ENCODE peak calls at places on chromosome 16, in six cellular contexts. E, M, V, L, K and S are unnamed samples.

GRCh38 chr16:69190046-69190588 is 3.2 kb downstream of the SNTB2 start:
- DNase-seq in E (no peak), M (no peak), V (no peak), L (no peak), K (no peak), S (no peak)

GRCh38 chr16:2689968-2690830 is 7.9 kb downstream of the KCTD5 start:
- DNase-seq in E (no peak), M (no peak), V (no peak), L (no peak), K (no peak), S (no peak)

GRCh38 chr16:87571868-87572244 is 30.5 kb upstream of the JPH3 start:
- DNase-seq in E (no peak), M (no peak), V (no peak), L (no peak), K (no peak), S (no peak)

GRCh38 chr16:2686912-2687507 is 4.7 kb downstream of the KCTD5 start:
- DNase-seq in E (no peak), M (peak), V (no peak), L (no peak), K (no peak), S (no peak)

GRCh38 chr16:50520451-50521245 is 27.5 kb upstream of the NKD1 start:
- DNase-seq in E (no peak), M (no peak), V (no peak), L (no peak), K (no peak), S (no peak)

GRCh38 chr16:57645691-57646387 is 17.4 kb downstream of the ADGRG1 start:
- DNase-seq in E (no peak), M (no peak), V (peak), L (no peak), K (no peak), S (peak)

GRCh38 chr16:15807603-15808009 is 49.2 kb downstream of the MYH11 start:
- DNase-seq in E (no peak), M (no peak), V (peak), L (no peak), K (no peak), S (no peak)

GRCh38 chr16:56029026-56029425 is 153.9 kb upstream of the CES5A start:
- DNase-seq in E (no peak), M (no peak), V (no peak), L (no peak), K (no peak), S (no peak)

GRCh38 chr16:83945587-83945986 is 7.5 kb upstream of the OSGIN1 start:
- DNase-seq in E (no peak), M (no peak), V (no peak), L (no peak), K (no peak), S (no peak)

GRCh38 chr16:64137976-64138375 is 983.9 kb downstream of the CDH11 start:
- DNase-seq in E (no peak), M (no peak), V (no peak), L (no peak), K (no peak), S (no peak)

GRCh38 chr16:1818873-1819525 is 7.6 kb downstream of the HAGH start:
- DNase-seq in E (no peak), M (no peak), V (no peak), L (no peak), K (no peak), S (no peak)

GRCh38 chr16:87229230-87230192 is 87.7 kb downstream of the C16orf95 start:
- DNase-seq in E (no peak), M (no peak), V (no peak), L (no peak), K (no peak), S (no peak)

GRCh38 chr16:82340531-82340930 is 170.5 kb upstream of the MPHOSPH6 start:
- DNase-seq in E (no peak), M (no peak), V (no peak), L (no peak), K (no peak), S (no peak)

GRCh38 chr16:82345318-82345717 is 175.3 kb upstream of the MPHOSPH6 start:
- DNase-seq in E (no peak), M (no peak), V (no peak), L (no peak), K (no peak), S (no peak)

GRCh38 chr16:82341146-82341669 is 171.2 kb upstream of the MPHOSPH6 start:
- DNase-seq in E (no peak), M (no peak), V (no peak), L (no peak), K (no peak), S (peak)

GRCh38 chr16:82344157-82344556 is 174.1 kb upstream of the MPHOSPH6 start:
- DNase-seq in E (no peak), M (peak), V (no peak), L (no peak), K (no peak), S (no peak)
- TF ChIP-seq CTCF in E (no peak), M (peak), V (no peak), L (no peak), K (no peak), S (no peak)

GRCh38 chr16:19748389-19749110 is 30.5 kb downstream of the IQCK start:
- DNase-seq in E (no peak), M (no peak), V (no peak), L (no peak), K (no peak), S (no peak)
- TF ChIP-seq POLR2A in E (no peak), M (no peak), V (no peak), L (no peak), K (no peak), S (no peak)

DNA sequence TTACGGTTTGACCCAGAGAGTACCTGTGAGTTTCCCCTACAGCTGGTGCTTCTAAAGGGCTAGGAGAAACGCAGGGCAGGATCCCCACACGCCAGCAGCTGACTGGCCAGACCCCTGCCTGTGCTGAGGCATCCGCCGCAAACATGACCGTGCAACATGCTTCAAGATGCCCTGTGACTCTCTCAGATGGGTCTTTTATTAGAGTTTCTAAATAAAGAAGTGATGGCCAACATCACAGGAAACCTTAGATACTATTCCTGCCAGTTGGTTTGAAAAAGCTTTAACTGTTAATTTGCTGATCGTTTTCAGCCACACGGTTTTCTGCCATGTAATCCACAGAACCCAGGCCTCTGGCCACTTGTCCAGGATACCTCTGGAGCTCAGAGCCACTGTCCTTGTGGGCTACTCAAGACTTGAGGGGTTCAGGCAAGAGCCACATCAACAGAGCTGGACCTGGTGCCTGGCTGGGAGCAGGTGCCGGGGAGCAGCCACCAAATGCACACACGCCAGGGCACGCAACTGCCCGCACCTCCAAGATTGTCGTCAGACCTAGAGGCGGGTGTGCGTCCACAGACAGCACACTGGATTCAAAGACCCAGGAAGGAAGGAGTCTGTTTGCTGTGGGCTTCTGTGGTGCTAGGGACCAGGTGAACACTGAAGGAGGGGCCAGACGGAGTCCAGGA is 118.4 kb downstream of the ZNF778 start:
- DNase-seq in E (no peak), M (no peak), V (no peak), L (no peak), K (no peak), S (no peak)
- H3K4me3 ChIP-seq in E (no peak), M (no peak), V (no peak), L (no peak), K (no peak), S (no peak)

GRCh38 chr16:21101631-21102420 is 48.8 kb downstream of the DNAH3 start:
- DNase-seq in E (no peak), M (no peak), V (peak), L (peak), K (no peak), S (peak)
- TF ChIP-seq CTCF in E (peak), M (no peak), V (peak), L (peak), K (peak), S (no peak)

GRCh38 chr16:67833418-67834241 is 8.5 kb upstream of the THAP11 start:
- DNase-seq in E (peak), M (peak), V (peak), L (peak), K (peak), S (peak)
- TF ChIP-seq POLR2A in E (peak), M (peak), V (peak), L (peak), K (peak), S (no peak)

GRCh38 chr16:54033747-54034146 is 252.8 kb downstream of the IRX3 start:
- DNase-seq in E (no peak), M (no peak), V (no peak), L (no peak), K (no peak), S (no peak)

GRCh38 chr16:54031107-54031760 is 255.4 kb downstream of the IRX3 start:
- DNase-seq in E (no peak), M (no peak), V (no peak), L (no peak), K (no peak), S (no peak)

GRCh38 chr16:54028013-54028412 is 258.6 kb downstream of the IRX3 start:
- DNase-seq in E (no peak), M (no peak), V (no peak), L (no peak), K (no peak), S (no peak)

GRCh38 chr16:54027126-54027922 is 259.3 kb downstream of the IRX3 start:
- DNase-seq in E (no peak), M (no peak), V (peak), L (peak), K (no peak), S (no peak)

GRCh38 chr16:54030451-54030850 is 256.1 kb downstream of the IRX3 start:
- DNase-seq in E (no peak), M (no peak), V (no peak), L (no peak), K (no peak), S (no peak)
- H3K4me3 ChIP-seq in E (no peak), M (no peak), V (no peak), L (no peak), K (no peak), S (no peak)

GRCh38 chr16:73527191-73527590 is 479.3 kb upstream of the ZFHX3 start:
- DNase-seq in E (no peak), M (no peak), V (peak), L (peak), K (no peak), S (no peak)
- TF ChIP-seq CTCF in E (no peak), M (no peak), V (no peak), L (no peak), K (no peak), S (no peak)

DNA sequence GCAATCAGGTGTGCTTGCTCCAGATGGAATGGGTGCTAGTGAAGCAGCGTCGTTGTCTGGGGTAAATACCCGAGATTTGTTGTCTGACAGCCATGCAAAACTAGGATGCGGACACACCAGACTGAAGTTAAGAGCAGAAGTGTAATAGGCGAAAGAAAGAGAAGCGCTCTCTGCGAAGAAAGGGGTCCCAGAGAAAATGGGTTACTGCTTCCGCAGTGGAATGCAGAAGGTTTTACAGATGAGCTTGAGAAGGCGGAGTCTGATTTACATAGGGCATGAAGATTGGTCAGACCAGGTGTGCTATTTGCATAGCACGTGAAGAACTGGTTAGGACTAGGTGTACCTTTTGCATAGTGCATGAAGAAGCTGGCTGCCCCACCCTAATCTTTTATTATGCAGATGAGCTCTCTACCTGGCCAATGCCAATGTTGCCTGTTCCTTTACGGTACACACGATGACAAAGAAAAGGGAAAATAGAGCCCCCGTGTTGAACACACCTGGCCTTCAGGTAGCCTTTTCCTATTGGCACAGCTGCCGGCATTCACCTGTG is 32.0 kb upstream of the SNN start:
- DNase-seq in E (no peak), M (peak), V (no peak), L (no peak), K (no peak), S (no peak)
- TF ChIP-seq POLR2A in E (no peak), M (no peak), V (no peak), L (no peak), K (no peak), S (no peak)

DNA sequence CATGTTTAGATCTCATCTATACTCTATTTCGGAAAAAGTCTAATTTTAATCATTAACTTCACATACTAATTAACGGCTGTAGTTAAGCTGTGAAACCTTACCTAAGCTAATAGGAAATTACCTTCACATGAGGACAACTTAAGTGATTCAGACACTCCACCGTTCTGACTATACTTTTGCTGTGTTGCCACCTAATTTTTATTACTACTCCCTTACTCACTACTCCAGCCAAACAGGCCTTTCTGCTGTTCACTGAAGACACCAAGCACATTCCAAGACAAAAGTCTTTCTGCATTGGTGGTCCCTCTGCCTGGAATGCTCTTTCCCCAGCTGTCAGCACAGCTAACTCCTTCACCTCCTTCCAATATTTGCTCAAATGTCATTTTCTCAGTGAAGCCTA is 1.3 kb downstream of the CMTR2 start:
- DNase-seq in E (no peak), M (no peak), V (no peak), L (no peak), K (no peak), S (no peak)
- H3K4me3 ChIP-seq in E (no peak), M (no peak), V (no peak), L (peak), K (peak), S (no peak)